ENCODE peak calls at places on chromosomes 13 and 19, in seven cellular contexts. H, Q, O, R, U, J and Z are unnamed samples.

GRCh38 chr13:70188567-70188966 is 80.3 kb upstream of the KLHL1 start:
- DNase-seq in R (no peak), O (no peak), Q (no peak), J (no peak), U (no peak), H (no peak), Z (no peak)

GRCh38 chr13:31274345-31274870 is 74.6 kb downstream of the B3GLCT start:
- DNase-seq in U (peak; percentile 86), Q (no peak), H (no peak), J (no peak), R (no peak), O (no peak), Z (no peak)

GRCh38 chr13:112851107-112852046 is 117.6 kb upstream of the MCF2L start:
- DNase-seq in R (no peak), H (no peak), Q (no peak), U (no peak), O (no peak), J (no peak), Z (no peak)

GRCh38 chr19:3607398-3608078 is 863 bp upstream of the TBXA2R start:
- DNase-seq in R (peak; percentile 86), Q (no peak), H (no peak), O (peak; percentile 36), J (peak; percentile 40), U (no peak), Z (peak; percentile 32)

GRCh38 chr13:98315466-98315865 is 138.4 kb upstream of the RNF113B start:
- DNase-seq in Q (no peak), O (no peak), H (no peak), U (peak; percentile 58), J (peak; percentile 45), R (no peak), Z (no peak)

GRCh38 chr13:48475230-48475629 is 57.6 kb downstream of the RCBTB2 start:
- DNase-seq in O (no peak), H (no peak), Q (no peak), R (no peak), J (no peak), U (no peak), Z (no peak)

GRCh38 chr13:78430166-78430791 is 173.1 kb downstream of the POU4F1 start:
- DNase-seq in Q (no peak), H (no peak), J (no peak), U (no peak), O (no peak), R (no peak), Z (no peak)

GRCh38 chr19:41323430-41324125 is 13.6 kb downstream of the CCDC97 start:
- DNase-seq in Q (peak; percentile 77), R (peak; percentile 91), J (peak; percentile 97), U (peak; percentile 97), O (peak; percentile 52), H (peak; percentile 93), Z (peak; percentile 86)

GRCh38 chr19:5893296-5893903 is 10.2 kb downstream of the NDUFA11 start:
- DNase-seq in O (no peak), J (no peak), R (no peak), U (no peak), Q (no peak), H (no peak), Z (no peak)

GRCh38 chr13:45950343-45950995 is 98.9 kb upstream of the SIAH3 start:
- DNase-seq in H (no peak), U (no peak), J (peak; percentile 17), Q (no peak), O (no peak), R (no peak), Z (no peak)

GRCh38 chr13:35343417-35343816 is 133.1 kb downstream of the MAB21L1 start:
- DNase-seq in O (no peak), H (no peak), R (no peak), Q (no peak), U (no peak), J (no peak), Z (no peak)

GRCh38 chr19:50486823-50487515 is 10.3 kb upstream of the GARIN5A start:
- DNase-seq in R (no peak), U (peak; percentile 59), J (peak; percentile 65), Q (no peak), H (no peak), O (peak; percentile 41), Z (peak; percentile 41)

GRCh38 chr13:88544836-88545235 is 873.7 kb downstream of the SLITRK5 start:
- DNase-seq in Q (peak; percentile 2), U (no peak), J (no peak), O (no peak), H (no peak), R (no peak), Z (no peak)

GRCh38 chr19:42066075-42066754 is 3.8 kb downstream of the GRIK5 start:
- DNase-seq in U (peak; percentile 16), O (no peak), Q (no peak), H (no peak), J (peak; percentile 36), R (no peak), Z (no peak)

GRCh38 chr13:23790591-23791170 is 98.5 kb downstream of the MIPEP start:
- DNase-seq in U (peak; percentile 92), Q (no peak), H (no peak), O (no peak), J (peak; percentile 79), R (no peak), Z (peak; percentile 80)

GRCh38 chr19:4100647-4101495 is 23.1 kb downstream of the MAP2K2 start:
- DNase-seq in H (no peak), U (no peak), O (no peak), Q (no peak), J (no peak), R (no peak), Z (no peak)

GRCh38 chr13:98429977-98430785 is 146.7 kb downstream of the STK24 start:
- DNase-seq in U (no peak), J (no peak), Q (no peak), O (no peak), R (no peak), H (no peak), Z (no peak)

GRCh38 chr19:15640904-15641597 is 354 bp downstream of the CYP4F3 start:
- DNase-seq in Q (no peak), H (no peak), O (peak; percentile 62), U (no peak), R (no peak), J (no peak), Z (no peak)

DNA sequence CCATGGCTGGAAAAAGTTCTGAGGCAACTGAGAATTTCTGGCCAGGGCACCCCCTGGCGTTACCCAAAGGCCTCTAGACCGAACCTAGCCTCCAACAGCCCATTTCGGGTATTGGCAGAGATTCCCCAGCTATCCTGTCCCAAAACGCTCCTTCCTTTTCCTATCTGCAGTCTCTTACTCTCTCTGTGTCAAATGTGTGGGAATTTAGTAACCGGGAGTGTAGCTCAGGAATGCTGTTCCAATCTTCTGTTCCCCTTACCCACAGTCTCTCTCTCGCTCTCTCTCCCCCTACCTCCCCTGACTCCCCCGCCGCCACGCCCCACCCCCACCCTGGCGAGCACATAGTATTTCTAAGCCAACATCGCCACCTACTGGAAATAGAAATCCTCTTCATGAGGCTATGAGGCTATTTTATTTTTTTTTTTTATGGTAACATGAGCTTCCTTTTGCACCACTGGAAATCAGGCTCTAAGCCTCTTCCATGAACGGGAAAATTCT is 27.0 kb downstream of the OXGR1 start:
- DNase-seq in H (no peak), R (no peak), Q (no peak), J (no peak), O (no peak), U (no peak), Z (no peak)
- TF ChIP-seq CTCF in H (no peak), R (no peak), Q (no peak), J (peak; percentile 18), O (no peak), U (no peak), Z (peak; percentile 71)

GRCh38 chr13:82480415-82480814 is 1401.9 kb downstream of the SLITRK1 start:
- DNase-seq in R (no peak), J (peak; percentile 2), O (no peak), H (no peak), U (no peak), Q (no peak), Z (peak; percentile 11)
- TF ChIP-seq CTCF in R (no peak), J (peak; percentile 25), O (no peak), H (peak; percentile 13), U (no peak), Q (peak; percentile 48), Z (peak; percentile 81)

GRCh38 chr13:39251340-39251739 is 213.1 kb downstream of the NHLRC3 start:
- DNase-seq in R (no peak), J (no peak), O (no peak), Q (no peak), H (no peak), U (no peak), Z (no peak)

GRCh38 chr13:39250440-39250839 is 212.2 kb downstream of the NHLRC3 start:
- DNase-seq in O (no peak), U (no peak), J (no peak), R (no peak), H (no peak), Q (no peak), Z (no peak)

GRCh38 chr13:39249971-39250370 is 211.7 kb downstream of the NHLRC3 start:
- DNase-seq in O (no peak), H (no peak), Q (no peak), R (no peak), J (no peak), U (no peak), Z (no peak)

GRCh38 chr13:39254606-39255005 is 216.3 kb downstream of the NHLRC3 start:
- DNase-seq in H (no peak), R (no peak), O (no peak), U (no peak), Q (no peak), J (no peak), Z (no peak)

DNA sequence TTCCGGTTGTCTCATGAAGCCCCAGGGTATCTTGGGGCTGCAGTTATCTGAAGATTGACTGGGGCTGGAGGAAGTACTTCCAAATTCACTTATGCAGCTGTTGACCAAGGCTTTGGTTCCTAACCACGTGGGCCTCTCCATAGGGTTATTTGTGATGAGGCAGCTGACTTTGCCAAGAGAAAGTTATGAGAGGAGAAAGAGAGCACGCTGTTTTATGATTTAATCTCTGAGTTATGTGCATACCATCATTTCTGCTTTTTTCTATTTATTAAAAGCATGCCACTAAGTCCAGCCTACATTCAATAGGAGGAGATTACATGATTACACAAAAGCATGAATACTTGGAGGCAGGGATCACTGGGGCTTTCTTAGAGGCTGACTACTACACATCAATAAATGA is 215.5 kb downstream of the NHLRC3 start:
- DNase-seq in O (no peak), H (peak; percentile 2), J (peak; percentile 8), U (peak; percentile 42), Q (peak; percentile 72), R (no peak), Z (peak; percentile 13)
- TF ChIP-seq CTCF in O (no peak), H (no peak), J (no peak), U (no peak), Q (no peak), R (no peak), Z (no peak)

DNA sequence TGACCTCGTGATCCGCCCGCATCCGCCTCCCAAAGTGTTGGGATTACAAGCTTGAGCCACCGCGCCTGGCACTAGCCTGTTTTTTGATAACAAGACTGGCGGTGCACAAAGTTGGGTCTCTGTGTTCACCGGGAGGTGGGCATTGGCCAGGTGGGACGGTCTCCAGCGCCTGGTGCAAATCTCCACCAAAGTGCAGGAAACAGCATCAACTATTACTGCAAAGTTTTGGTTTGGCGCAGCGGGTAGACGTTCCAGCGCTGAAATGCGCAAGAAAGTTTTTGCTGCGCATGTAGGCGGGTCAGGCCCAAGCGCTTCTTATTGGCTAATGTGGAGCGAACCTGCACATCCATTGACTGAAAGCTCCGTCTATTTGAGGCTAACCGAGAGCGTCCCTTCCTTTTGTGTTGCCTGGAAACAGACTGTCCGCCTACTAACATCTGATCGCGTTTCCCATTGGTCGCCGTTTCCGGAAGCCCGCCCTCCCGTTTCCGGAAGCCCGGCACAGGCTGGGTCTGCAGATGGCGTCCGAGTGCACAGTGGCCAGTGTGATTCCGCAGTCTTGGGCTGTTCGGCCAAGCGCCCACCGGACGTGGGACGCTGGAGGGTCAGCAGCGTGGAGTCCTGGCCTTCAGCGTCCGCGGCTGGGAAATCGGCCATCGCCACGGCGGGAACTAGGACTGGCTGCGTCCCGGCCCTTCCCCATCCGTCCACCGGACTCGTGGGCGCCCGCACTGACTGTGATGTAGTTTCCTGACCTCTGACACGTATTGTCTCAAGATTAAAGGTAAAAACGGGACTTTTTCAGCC is 53.3 kb upstream of the ZNF527 start:
- DNase-seq in U (peak; percentile 100), R (peak; percentile 98), O (peak; percentile 97), J (peak; percentile 99), H (peak; percentile 98), Q (peak; percentile 99), Z (peak; percentile 99)
- TF ChIP-seq CTCF in U (peak; percentile 52), R (peak; percentile 31), O (no peak), J (peak; percentile 3), H (peak; percentile 40), Q (peak; percentile 30), Z (peak; percentile 64)